ENCODE peak calls at places on chromosomes 5 and 9, in five cellular contexts. R is GM12891, G is GM23338, C is upper lobe of left lung, W is GM12892. N is an unnamed sample.

GRCh38 chr9:98168952-98169488 is 23.4 kb downstream of the CORO2A start:
- DNase-seq in W (peak), G (peak), R (peak), C (no peak), N (no peak)

GRCh38 chr5:88787856-88788255 is 95.1 kb downstream of the MEF2C start:
- DNase-seq in G (no peak), W (no peak), R (no peak), C (no peak), N (no peak)

GRCh38 chr5:54234304-54234938 is 76.0 kb downstream of the ARL15 start:
- DNase-seq in G (peak), R (no peak), C (no peak), W (no peak), N (no peak)

GRCh38 chr9:114532561-114533237 is 27.4 kb upstream of the WHRN start:
- DNase-seq in G (peak), R (no peak), C (no peak), W (no peak), N (no peak)

GRCh38 chr5:170632266-170632984 is 128.6 kb downstream of the KCNIP1 start:
- DNase-seq in C (no peak), G (peak), W (no peak), R (no peak), N (no peak)

GRCh38 chr9:4139201-4139600 is 160.7 kb downstream of the GLIS3 start:
- DNase-seq in R (no peak), C (no peak), G (no peak), W (no peak), N (no peak)

GRCh38 chr5:132421442-132421841 is 51.9 kb downstream of the SLC22A5 start:
- DNase-seq in C (no peak), W (no peak), G (no peak), R (no peak), N (no peak)

GRCh38 chr9:33438926-33439511 is 8.4 kb downstream of the AQP3 start:
- DNase-seq in C (no peak), W (no peak), G (no peak), R (no peak), N (no peak)

GRCh38 chr9:16417749-16418148 is 452.7 kb downstream of the BNC2 start:
- DNase-seq in W (no peak), G (no peak), R (no peak), C (no peak), N (no peak)

GRCh38 chr5:111337688-111338087 is 113.5 kb downstream of the CAMK4 start:
- DNase-seq in W (no peak), C (no peak), G (no peak), R (no peak), N (no peak)

GRCh38 chr9:7936201-7936600 is 136.6 kb upstream of the DMAC1 start:
- DNase-seq in C (no peak), G (no peak), W (no peak), R (no peak), N (no peak)

GRCh38 chr5:57167201-57167600 is 6.7 kb upstream of the GPBP1 start:
- DNase-seq in R (no peak), C (no peak), W (no peak), G (no peak), N (no peak)

GRCh38 chr5:55306641-55307382 is 682 bp downstream of the DHX29 start:
- DNase-seq in C (no peak), R (no peak), W (no peak), G (no peak), N (no peak)

GRCh38 chr5:109656829-109657228 is 32.9 kb upstream of the MAN2A1 start:
- DNase-seq in G (no peak), R (no peak), W (no peak), C (peak), N (peak)

GRCh38 chr5:109252731-109253130 is 157.0 kb downstream of the PJA2 start:
- DNase-seq in R (no peak), G (no peak), W (no peak), C (no peak), N (no peak)

GRCh38 chr5:54753753-54754152 is 231.6 kb downstream of the ESM1 start:
- DNase-seq in W (no peak), R (no peak), G (no peak), C (no peak), N (no peak)

GRCh38 chr9:135038331-135038730 is 49.1 kb upstream of the OLFM1 start:
- DNase-seq in G (no peak), W (no peak), C (no peak), R (no peak), N (no peak)

GRCh38 chr9:37529111-37529510 is 43.4 kb downstream of the POLR1E start:
- DNase-seq in W (peak), R (peak), G (no peak), C (no peak), N (peak)

GRCh38 chr9:35254237-35254636 is 92.4 kb downstream of the UNC13B start:
- DNase-seq in G (peak), R (no peak), W (no peak), C (peak), N (no peak)

GRCh38 chr5:174972291-174972690 is 247.9 kb downstream of the MSX2 start:
- DNase-seq in W (no peak), C (peak), R (no peak), G (peak), N (no peak)

GRCh38 chr5:142170254-142170953 is 61.8 kb downstream of the NDFIP1 start:
- DNase-seq in W (no peak), C (no peak), R (no peak), G (no peak), N (no peak)

GRCh38 chr9:95132406-95133350 is 184.8 kb downstream of the FANCC start:
- DNase-seq in G (no peak), C (no peak), R (no peak), W (no peak), N (no peak)

GRCh38 chr9:93892748-93893147 is 62.4 kb downstream of the BARX1 start:
- DNase-seq in R (no peak), W (no peak), G (no peak), C (no peak), N (no peak)

GRCh38 chr5:159764283-159764927 is 151.9 kb upstream of the ADRA1B start:
- DNase-seq in W (no peak), R (no peak), G (no peak), C (no peak), N (no peak)

GRCh38 chr5:172478256-172478655 is 23.9 kb upstream of the SH3PXD2B start:
- DNase-seq in W (no peak), R (no peak), G (no peak), C (no peak), N (no peak)

GRCh38 chr5:139897342-139897741 is 101.7 kb downstream of the PSD2 start:
- DNase-seq in G (no peak), R (no peak), W (no peak), C (no peak), N (no peak)

GRCh38 chr5:174760721-174761120 is 36.3 kb downstream of the MSX2 start:
- DNase-seq in W (no peak), C (no peak), R (no peak), G (no peak), N (no peak)

GRCh38 chr5:82295144-82295543 is 17.0 kb upstream of the RPS23 start:
- DNase-seq in C (no peak), R (no peak), W (no peak), G (peak), N (no peak)

GRCh38 chr9:79551999-79552398 is 19.8 kb upstream of the TLE4 start:
- DNase-seq in R (no peak), W (no peak), G (no peak), C (no peak), N (no peak)

GRCh38 chr5:116536279-116537161 is 38.1 kb downstream of the SEMA6A start:
- DNase-seq in C (no peak), G (no peak), R (no peak), W (no peak), N (no peak)

GRCh38 chr5:122864400-122864799 is 19.0 kb downstream of the SNX24 start:
- DNase-seq in W (no peak), C (no peak), G (no peak), R (no peak), N (no peak)
- TF ChIP-seq POLR2AphosphoS5 in W (no peak), C (no peak), G (no peak), R (no peak), N (no peak)

DNA sequence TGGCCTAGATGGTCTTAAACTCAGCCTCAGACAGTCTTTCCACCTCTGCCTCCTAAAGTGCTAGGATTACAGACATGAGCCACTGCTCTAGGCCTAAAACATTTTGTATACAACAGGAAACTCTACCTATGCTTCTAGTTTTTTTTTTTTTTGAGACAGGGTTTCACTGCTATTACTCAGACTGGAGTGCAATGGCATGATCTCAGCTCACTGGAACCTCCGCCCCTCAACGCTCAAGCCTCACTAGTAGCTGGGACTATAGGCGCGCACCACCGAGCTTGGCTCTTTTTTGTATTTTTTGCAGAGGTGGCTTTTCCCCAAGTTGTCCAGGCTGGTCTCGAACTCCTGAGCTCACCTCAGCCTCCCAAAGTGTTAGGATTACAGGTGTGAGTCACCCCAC is 5.4 kb downstream of the HSPA9 start:
- DNase-seq in R (no peak), W (no peak), G (no peak), C (no peak), N (no peak)
- TF ChIP-seq POLR2AphosphoS5 in R (peak), W (no peak), G (no peak), C (no peak), N (no peak)

GRCh38 chr5:151214614-151215545 is 9.0 kb downstream of the CCDC69 start:
- DNase-seq in W (peak), G (no peak), C (peak), R (peak), N (no peak)
- TF ChIP-seq POLR2AphosphoS5 in W (peak), G (no peak), C (peak), R (no peak), N (no peak)

GRCh38 chr9:123929177-123929869 is 603 bp downstream of the DENND1A start:
- DNase-seq in C (no peak), W (no peak), R (no peak), G (peak), N (no peak)

GRCh38 chr9:123926986-123927385 is 2.9 kb downstream of the DENND1A start:
- DNase-seq in C (no peak), R (no peak), G (no peak), W (no peak), N (no peak)

GRCh38 chr9:123928471-123929176 is 1.3 kb downstream of the DENND1A start:
- DNase-seq in G (no peak), C (no peak), R (no peak), W (no peak), N (no peak)

GRCh38 chr9:123927625-123928308 is 2.2 kb downstream of the DENND1A start:
- DNase-seq in W (no peak), R (no peak), C (no peak), G (no peak), N (no peak)

GRCh38 chr9:123929870-123930831 is at the start of gene DENND1A:
- DNase-seq in G (peak), W (peak), R (peak), C (peak), N (peak)
- TF ChIP-seq POLR2AphosphoS5 in G (peak), W (no peak), R (no peak), C (peak), N (no peak)

DNA sequence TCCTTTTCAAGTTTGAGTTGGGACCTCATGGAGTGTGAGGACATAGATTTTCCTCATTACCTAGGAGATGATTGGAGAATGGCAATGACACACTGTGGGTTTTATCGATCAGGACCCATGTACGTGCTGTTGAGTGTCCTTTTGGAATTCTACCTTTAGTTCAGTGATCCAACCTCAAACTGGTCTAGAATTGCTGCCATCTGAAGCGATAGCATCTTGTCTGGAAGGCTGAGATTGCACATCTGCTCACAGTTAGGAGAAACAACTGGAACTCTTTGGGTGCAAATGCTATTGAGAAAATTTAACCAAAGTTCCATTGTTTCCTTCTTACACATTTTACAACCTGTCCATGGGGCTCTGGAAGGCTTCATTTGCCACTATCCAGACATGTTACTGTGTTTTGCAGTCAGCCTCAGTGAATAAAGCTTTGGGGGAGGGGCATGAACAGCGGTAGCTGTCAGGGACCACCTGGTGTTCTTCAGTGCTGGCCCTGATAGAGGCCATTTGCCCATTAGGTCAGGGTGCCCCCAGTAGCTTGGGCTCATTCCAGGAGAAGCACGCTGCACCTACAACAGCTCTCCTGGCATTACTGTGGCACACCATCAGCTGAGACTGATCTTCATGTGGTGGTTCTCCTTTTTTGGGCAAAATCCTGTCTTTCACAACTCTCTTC is 123.1 kb downstream of the PDE8B start:
- DNase-seq in C (no peak), G (no peak), W (no peak), R (no peak), N (no peak)
- TF ChIP-seq POLR2AphosphoS5 in C (no peak), G (no peak), W (no peak), R (no peak), N (no peak)

GRCh38 chr5:7714119-7714518 is 136.8 kb downstream of the CFAP90 start:
- DNase-seq in W (no peak), G (no peak), R (no peak), C (no peak), N (no peak)
- TF ChIP-seq POLR2AphosphoS5 in W (no peak), G (no peak), R (no peak), C (no peak), N (no peak)

GRCh38 chr9:137226338-137227056 is 805 bp upstream of the RNF224 start:
- DNase-seq in W (no peak), R (no peak), G (no peak), C (no peak), N (no peak)
- TF ChIP-seq POLR2AphosphoS5 in W (no peak), R (no peak), G (no peak), C (no peak), N (no peak)

GRCh38 chr9:132547436-132547835 is 35.0 kb upstream of the BARHL1 start:
- DNase-seq in R (no peak), G (no peak), W (no peak), C (no peak), N (no peak)

GRCh38 chr9:132547052-132547431 is 35.4 kb upstream of the BARHL1 start:
- DNase-seq in R (no peak), W (no peak), C (no peak), G (no peak), N (no peak)

GRCh38 chr9:132546148-132547051 is 36.0 kb upstream of the BARHL1 start:
- DNase-seq in G (peak), R (peak), W (no peak), C (no peak), N (no peak)

GRCh38 chr9:132548971-132549649 is 33.3 kb upstream of the BARHL1 start:
- DNase-seq in W (no peak), C (no peak), G (no peak), R (no peak), N (no peak)

DNA sequence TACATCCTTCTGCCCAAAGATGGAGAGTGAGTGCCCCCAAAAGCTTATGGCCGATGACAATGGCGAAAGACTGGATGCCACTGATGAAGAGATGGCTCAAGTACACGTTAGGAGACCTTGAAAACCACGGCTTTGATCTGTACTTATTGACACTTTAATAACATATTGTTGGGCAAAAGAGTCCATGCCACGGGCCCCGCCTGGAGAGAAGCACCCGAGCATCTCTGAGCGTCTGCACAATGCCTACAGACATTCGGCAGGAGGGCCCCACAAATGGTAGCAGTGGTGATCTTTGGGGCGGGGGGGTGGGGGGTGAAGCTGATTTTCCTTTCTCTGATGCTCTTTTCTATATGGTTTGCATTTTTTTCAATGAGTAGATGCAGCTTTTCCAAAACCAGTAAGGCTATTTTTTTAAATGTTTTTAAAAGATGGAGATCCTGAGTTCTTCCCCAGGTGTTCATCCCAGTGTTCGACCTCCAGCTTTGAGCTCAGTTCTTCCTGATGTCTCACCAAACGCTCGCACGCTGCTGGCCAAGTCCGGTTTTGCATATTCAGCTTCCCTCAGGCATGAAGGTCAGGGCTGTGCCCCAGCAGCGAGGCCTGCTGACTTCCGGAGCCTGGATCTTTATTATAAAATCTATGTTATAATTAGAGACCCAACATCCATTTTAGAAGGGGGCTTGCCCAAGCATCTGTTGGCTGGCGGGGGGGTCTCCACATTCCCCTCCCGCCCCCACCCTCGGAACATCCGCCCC is 34.3 kb upstream of the BARHL1 start:
- DNase-seq in R (no peak), G (no peak), C (no peak), W (no peak), N (no peak)
- TF ChIP-seq POLR2AphosphoS5 in R (no peak), G (no peak), C (no peak), W (no peak), N (no peak)